ENCODE peak calls at places on chromosomes 6 and 20, in eight cellular contexts. E is cardiac muscle cell, T is heart right ventricle, Q is OCI-LY7, M is H1, I is sigmoid colon, L is Peyer's patch, S is stomach. F is an unnamed sample.

GRCh38 chr6:166786704-166787293 is 159.7 kb upstream of the RPS6KA2 start:
- DNase-seq in E (peak; percentile 83), T (no peak), Q (peak; percentile 80), M (no peak), I (no peak), L (no peak), S (no peak), F (peak; percentile 27)

GRCh38 chr6:109383438-109383940 is 1.2 kb upstream of the CD164 start:
- DNase-seq in E (no peak), T (no peak), Q (no peak), M (no peak), I (no peak), L (no peak), S (no peak), F (no peak)

GRCh38 chr20:49433387-49433786 is 49.1 kb downstream of the KCNB1 start:
- DNase-seq in E (no peak), T (no peak), Q (no peak), M (no peak), I (no peak), L (no peak), S (no peak), F (no peak)

GRCh38 chr6:111870751-111871064 is 2.5 kb downstream of the FYN start:
- DNase-seq in E (no peak), T (no peak), Q (no peak), M (no peak), I (no peak), L (no peak), S (no peak), F (no peak)

GRCh38 chr6:73695619-73696421 is at the start of gene CD109:
- DNase-seq in E (peak; percentile 80), T (peak; percentile 56), Q (no peak), M (peak; percentile 33), I (peak; percentile 71), L (no peak), S (no peak), F (peak; percentile 25)

GRCh38 chr6:13228264-13229204 is 99.8 kb downstream of the TBC1D7 start:
- DNase-seq in E (no peak), T (no peak), Q (no peak), M (no peak), I (no peak), L (no peak), S (no peak), F (no peak)

GRCh38 chr20:1013566-1014340 is 11.6 kb upstream of the RSPO4 start:
- DNase-seq in E (no peak), T (no peak), Q (no peak), M (no peak), I (no peak), L (no peak), S (no peak), F (no peak)

GRCh38 chr20:31956556-31957220 is 4.8 kb upstream of the PDRG1 start:
- DNase-seq in E (no peak), T (no peak), Q (no peak), M (no peak), I (no peak), L (no peak), S (no peak), F (no peak)

GRCh38 chr20:18738888-18739287 is 74.7 kb upstream of the SCP2D1 start:
- DNase-seq in E (no peak), T (no peak), Q (no peak), M (no peak), I (no peak), L (no peak), S (no peak), F (no peak)

GRCh38 chr6:27755768-27756167 is 156.4 kb downstream of the OR2B2 start:
- DNase-seq in E (no peak), T (no peak), Q (no peak), M (no peak), I (no peak), L (no peak), S (no peak), F (no peak)

GRCh38 chr20:57947421-57948176 is 237.8 kb upstream of the PMEPA1 start:
- DNase-seq in E (no peak), T (peak; percentile 30), Q (no peak), M (no peak), I (no peak), L (no peak), S (no peak), F (no peak)

GRCh38 chr6:138523347-138524210 is 24.3 kb upstream of the NHSL1 start:
- DNase-seq in E (no peak), T (no peak), Q (no peak), M (no peak), I (no peak), L (no peak), S (no peak), F (no peak)

GRCh38 chr6:83180396-83180950 is 12.6 kb downstream of the PGM3 start:
- DNase-seq in E (no peak), T (no peak), Q (no peak), M (no peak), I (no peak), L (no peak), S (no peak), F (no peak)

GRCh38 chr6:83183082-83183828 is 9.8 kb downstream of the PGM3 start:
- DNase-seq in E (peak; percentile 97), T (no peak), Q (no peak), M (no peak), I (no peak), L (no peak), S (no peak), F (no peak)

GRCh38 chr6:83182114-83182513 is 11.0 kb downstream of the PGM3 start:
- DNase-seq in E (no peak), T (no peak), Q (no peak), M (no peak), I (no peak), L (no peak), S (no peak), F (no peak)

GRCh38 chr6:83188501-83188900 is 4.6 kb downstream of the PGM3 start:
- DNase-seq in E (no peak), T (no peak), Q (no peak), M (no peak), I (no peak), L (no peak), S (no peak), F (no peak)

GRCh38 chr6:83185096-83185495 is 8.0 kb downstream of the PGM3 start:
- DNase-seq in E (no peak), T (no peak), Q (no peak), M (no peak), I (no peak), L (no peak), S (no peak), F (no peak)
- H3K36me3 ChIP-seq in E (peaks cover 46% of the 10 kb centered on the region), T (peaks cover 21% of the 10 kb centered on the region), Q (peaks cover 86% of the 10 kb centered on the region), M (peaks cover 51% of the 10 kb centered on the region), I (no peaks in the 10 kb centered on the region), L (no peaks in the 10 kb centered on the region), S (peaks cover 91% of the 10 kb centered on the region), F (peaks cover 9% of the 10 kb centered on the region)

GRCh38 chr20:37351689-37352610 is 6.0 kb downstream of the SRC start:
- DNase-seq in E (no peak), T (no peak), Q (no peak), M (no peak), I (peak; percentile 57), L (no peak), S (no peak), F (no peak)
- H3K36me3 ChIP-seq in E (no peaks in the 10 kb centered on the region), T (no peaks in the 10 kb centered on the region), Q (no peaks in the 10 kb centered on the region), M (no peaks in the 10 kb centered on the region), I (peaks cover 5% of the 10 kb centered on the region), L (no peaks in the 10 kb centered on the region), S (peaks cover 36% of the 10 kb centered on the region), F (no peaks in the 10 kb centered on the region)

GRCh38 chr6:44146685-44147084 is 11.9 kb upstream of the CAPN11 start:
- DNase-seq in E (no peak), T (no peak), Q (no peak), M (no peak), I (no peak), L (no peak), S (no peak), F (no peak)
- H3K36me3 ChIP-seq in E (peaks cover 23% of the 10 kb centered on the region), T (peaks cover 36% of the 10 kb centered on the region), Q (no peaks in the 10 kb centered on the region), M (peaks cover 27% of the 10 kb centered on the region), I (peaks cover 28% of the 10 kb centered on the region), L (no peaks in the 10 kb centered on the region), S (peaks cover 94% of the 10 kb centered on the region), F (no peaks in the 10 kb centered on the region)

DNA sequence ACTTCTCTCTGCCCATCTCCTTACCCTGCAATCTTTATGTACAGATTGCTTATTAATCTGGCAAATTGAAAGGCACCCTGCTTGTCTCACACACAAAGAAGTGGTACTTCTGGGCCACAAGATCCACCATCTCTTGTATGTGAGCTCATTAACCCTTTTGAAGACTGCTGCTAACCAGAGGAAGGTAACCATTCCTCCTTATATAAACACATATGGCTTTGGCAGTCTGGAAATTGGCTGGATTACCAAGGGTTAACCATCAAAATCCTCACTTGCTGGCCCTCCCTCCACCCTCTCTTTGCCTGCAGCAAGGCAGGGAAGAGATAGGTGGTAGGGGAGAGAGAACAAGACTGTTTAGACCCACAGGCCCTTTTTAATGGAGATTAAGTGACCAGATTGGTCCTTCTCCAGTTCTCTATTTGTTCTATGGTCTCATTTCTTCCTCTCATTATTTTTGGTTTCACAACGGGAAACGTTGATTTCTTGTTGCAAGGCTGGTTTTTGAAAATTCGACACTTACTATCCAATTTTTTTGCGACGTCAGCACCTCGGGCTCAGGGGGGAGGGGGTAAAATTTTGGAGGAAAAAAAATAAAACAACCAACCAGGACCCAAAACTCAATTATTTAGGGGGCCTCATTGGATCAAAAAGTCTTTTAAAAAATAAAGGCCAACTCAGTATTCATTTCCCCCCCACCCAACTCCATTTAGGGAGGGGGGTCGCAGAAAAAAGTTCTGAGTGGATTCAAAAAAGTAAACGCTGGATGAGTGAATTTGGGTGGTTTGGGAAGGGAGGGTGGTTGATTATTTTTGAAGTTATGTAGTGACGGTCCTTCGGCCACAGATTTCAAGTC is 859 bp downstream of the PPP1R10 start:
- DNase-seq in E (peak; percentile 56), T (no peak), Q (peak; percentile 66), M (no peak), I (peak; percentile 69), L (no peak), S (no peak), F (no peak)
- H3K36me3 ChIP-seq in E (peaks cover 17% of the 10 kb centered on the region), T (peaks cover 23% of the 10 kb centered on the region), Q (peaks cover 72% of the 10 kb centered on the region), M (peaks cover 22% of the 10 kb centered on the region), I (peaks cover 22% of the 10 kb centered on the region), L (no peaks in the 10 kb centered on the region), S (peaks cover 35% of the 10 kb centered on the region), F (no peaks in the 10 kb centered on the region)

GRCh38 chr6:7228662-7229375 is 84.2 kb downstream of the SSR1 start:
- DNase-seq in E (no peak), T (no peak), Q (no peak), M (no peak), I (no peak), L (no peak), S (no peak), F (no peak)
- H3K36me3 ChIP-seq in E (peaks cover 34% of the 10 kb centered on the region), T (peaks cover 58% of the 10 kb centered on the region), Q (no peaks in the 10 kb centered on the region), M (peaks cover 34% of the 10 kb centered on the region), I (peaks cover 57% of the 10 kb centered on the region), L (no peaks in the 10 kb centered on the region), S (peaks cover 99% of the 10 kb centered on the region), F (peaks cover 35% of the 10 kb centered on the region)

DNA sequence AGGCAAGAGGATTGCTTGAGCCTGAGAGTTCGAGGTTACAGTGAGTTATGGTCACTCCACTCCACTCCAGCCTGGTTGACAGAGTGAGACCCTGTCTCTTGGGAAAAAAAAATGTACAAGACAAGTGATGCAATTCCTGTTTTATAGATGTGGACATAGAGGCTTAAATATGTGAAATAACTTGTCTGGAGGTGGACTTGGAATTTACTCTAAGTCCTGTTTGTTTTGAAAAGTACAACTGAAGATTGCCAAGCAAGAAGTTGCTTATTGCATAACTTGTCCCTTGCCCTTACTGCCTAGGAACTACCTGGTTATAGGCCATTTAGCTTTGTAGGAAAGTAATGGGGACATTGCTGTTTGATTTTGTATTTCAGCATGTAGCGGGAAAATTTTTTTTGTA is 26.0 kb upstream of the ADIG start:
- DNase-seq in E (peak; percentile 12), T (no peak), Q (no peak), M (no peak), I (no peak), L (no peak), S (no peak), F (no peak)
- H3K36me3 ChIP-seq in E (peaks cover 59% of the 10 kb centered on the region), T (peaks cover 56% of the 10 kb centered on the region), Q (peaks cover 95% of the 10 kb centered on the region), M (peaks cover 31% of the 10 kb centered on the region), I (peaks cover 47% of the 10 kb centered on the region), L (no peaks in the 10 kb centered on the region), S (peaks cover 100% of the 10 kb centered on the region), F (peaks cover 13% of the 10 kb centered on the region)

GRCh38 chr6:43779864-43780260 is 9.9 kb downstream of the VEGFA start:
- DNase-seq in E (peak; percentile 27), T (no peak), Q (no peak), M (no peak), I (no peak), L (no peak), S (peak; percentile 78), F (no peak)
- H3K36me3 ChIP-seq in E (peaks cover 88% of the 10 kb centered on the region), T (peaks cover 65% of the 10 kb centered on the region), Q (peaks cover 73% of the 10 kb centered on the region), M (peaks cover 76% of the 10 kb centered on the region), I (peaks cover 42% of the 10 kb centered on the region), L (no peaks in the 10 kb centered on the region), S (peaks cover 93% of the 10 kb centered on the region), F (peaks cover 23% of the 10 kb centered on the region)

F was measured in colonic mucosa.